ENCODE peak calls at places on chromosomes 11 and 22, in eight cellular contexts. One of them, this sample, is unnamed.

GRCh38 chr11:44709281-44709562 is 17.5 kb upstream of the TSPAN18 start:
- DNase-seq in spleen: peak; percentile 62
- DNase-seq in CD4-positive, alpha-beta memory T cell: no peak
- DNase-seq in cardiac muscle cell: peak; percentile 39
- DNase-seq in AG04450: no peak
- DNase-seq in H1: no peak
- DNase-seq in tibial artery: no peak
- DNase-seq in testis: no peak
- DNase-seq in this sample: no peak

GRCh38 chr11:83785942-83786341 is 499.8 kb upstream of the CCDC90B start:
- DNase-seq in testis: no peak
- DNase-seq in AG04450: no peak
- DNase-seq in tibial artery: no peak
- DNase-seq in cardiac muscle cell: no peak
- DNase-seq in spleen: no peak
- DNase-seq in CD4-positive, alpha-beta memory T cell: no peak
- DNase-seq in H1: no peak
- DNase-seq in this sample: no peak

GRCh38 chr11:86610559-86611341 is 61.7 kb downstream of the ME3 start:
- DNase-seq in cardiac muscle cell: no peak
- DNase-seq in H1: no peak
- DNase-seq in spleen: no peak
- DNase-seq in AG04450: no peak
- DNase-seq in tibial artery: no peak
- DNase-seq in CD4-positive, alpha-beta memory T cell: no peak
- DNase-seq in testis: no peak
- DNase-seq in this sample: no peak

GRCh38 chr11:112315861-112316739 is 55.4 kb upstream of the PLET1 start:
- DNase-seq in cardiac muscle cell: no peak
- DNase-seq in tibial artery: no peak
- DNase-seq in testis: no peak
- DNase-seq in H1: no peak
- DNase-seq in CD4-positive, alpha-beta memory T cell: no peak
- DNase-seq in AG04450: no peak
- DNase-seq in spleen: no peak
- DNase-seq in this sample: no peak

GRCh38 chr22:37193629-37194191 is 5.7 kb upstream of the C1QTNF6 start:
- DNase-seq in tibial artery: peak; percentile 12
- DNase-seq in spleen: no peak
- DNase-seq in testis: no peak
- DNase-seq in H1: no peak
- DNase-seq in CD4-positive, alpha-beta memory T cell: peak; percentile 41
- DNase-seq in AG04450: no peak
- DNase-seq in cardiac muscle cell: peak; percentile 58
- DNase-seq in this sample: no peak

GRCh38 chr11:9385288-9385902 is 943 bp downstream of the IPO7 start:
- DNase-seq in AG04450: no peak
- DNase-seq in testis: no peak
- DNase-seq in tibial artery: no peak
- DNase-seq in H1: no peak
- DNase-seq in spleen: no peak
- DNase-seq in CD4-positive, alpha-beta memory T cell: no peak
- DNase-seq in cardiac muscle cell: no peak
- DNase-seq in this sample: no peak

GRCh38 chr11:73139476-73140198 is 2.5 kb downstream of the FCHSD2 start:
- DNase-seq in AG04450: no peak
- DNase-seq in testis: no peak
- DNase-seq in CD4-positive, alpha-beta memory T cell: no peak
- DNase-seq in H1: no peak
- DNase-seq in spleen: no peak
- DNase-seq in cardiac muscle cell: peak; percentile 59
- DNase-seq in tibial artery: no peak
- DNase-seq in this sample: no peak

GRCh38 chr11:61854966-61855714 is 27.0 kb downstream of the FADS2 start:
- DNase-seq in spleen: peak; percentile 65
- DNase-seq in H1: no peak
- DNase-seq in tibial artery: no peak
- DNase-seq in AG04450: no peak
- DNase-seq in cardiac muscle cell: no peak
- DNase-seq in testis: peak; percentile 47
- DNase-seq in CD4-positive, alpha-beta memory T cell: no peak
- DNase-seq in this sample: no peak

GRCh38 chr11:64553554-64554201 is 37.3 kb upstream of the SLC22A12 start:
- DNase-seq in CD4-positive, alpha-beta memory T cell: peak; percentile 40
- DNase-seq in testis: peak; percentile 83
- DNase-seq in cardiac muscle cell: peak; percentile 70
- DNase-seq in H1: no peak
- DNase-seq in tibial artery: peak; percentile 57
- DNase-seq in spleen: peak; percentile 84
- DNase-seq in AG04450: no peak
- DNase-seq in this sample: peak; percentile 28

GRCh38 chr11:45879803-45880685 is 5.4 kb upstream of the MAPK8IP1 start:
- DNase-seq in CD4-positive, alpha-beta memory T cell: no peak
- DNase-seq in tibial artery: no peak
- DNase-seq in H1: no peak
- DNase-seq in cardiac muscle cell: no peak
- DNase-seq in testis: no peak
- DNase-seq in spleen: no peak
- DNase-seq in AG04450: no peak
- DNase-seq in this sample: no peak

GRCh38 chr11:66012371-66012945 is 650 bp downstream of the CST6 start:
- DNase-seq in H1: no peak
- DNase-seq in tibial artery: no peak
- DNase-seq in cardiac muscle cell: no peak
- DNase-seq in testis: no peak
- DNase-seq in AG04450: no peak
- DNase-seq in CD4-positive, alpha-beta memory T cell: no peak
- DNase-seq in spleen: no peak
- DNase-seq in this sample: no peak

GRCh38 chr11:43943931-43944751 is 1.7 kb downstream of the C11orf96 start:
- DNase-seq in H1: no peak
- DNase-seq in AG04450: no peak
- DNase-seq in tibial artery: no peak
- DNase-seq in testis: no peak
- DNase-seq in cardiac muscle cell: peak; percentile 27
- DNase-seq in CD4-positive, alpha-beta memory T cell: no peak
- DNase-seq in spleen: peak; percentile 76
- DNase-seq in this sample: no peak

GRCh38 chr11:26134053-26134452 is 197.9 kb upstream of the ANO3 start:
- DNase-seq in cardiac muscle cell: no peak
- DNase-seq in CD4-positive, alpha-beta memory T cell: no peak
- DNase-seq in tibial artery: no peak
- DNase-seq in testis: no peak
- DNase-seq in spleen: no peak
- DNase-seq in H1: no peak
- DNase-seq in AG04450: no peak
- DNase-seq in this sample: no peak

GRCh38 chr11:118872403-118872821 is 11.3 kb upstream of the CXCR5 start:
- DNase-seq in tibial artery: no peak
- DNase-seq in AG04450: no peak
- DNase-seq in spleen: peak; percentile 86
- DNase-seq in testis: peak; percentile 28
- DNase-seq in CD4-positive, alpha-beta memory T cell: peak; percentile 62
- DNase-seq in H1: no peak
- DNase-seq in cardiac muscle cell: no peak
- DNase-seq in this sample: no peak

GRCh38 chr11:118434553-118435232 is 1.6 kb upstream of the KMT2A start:
- DNase-seq in AG04450: no peak
- DNase-seq in cardiac muscle cell: peak; percentile 35
- DNase-seq in testis: peak; percentile 46
- DNase-seq in tibial artery: peak; percentile 35
- DNase-seq in H1: no peak
- DNase-seq in CD4-positive, alpha-beta memory T cell: peak; percentile 25
- DNase-seq in spleen: peak; percentile 82
- DNase-seq in this sample: peak; percentile 35

GRCh38 chr11:38582756-38583155 is 1984.7 kb upstream of the RAG2 start:
- DNase-seq in tibial artery: no peak
- DNase-seq in spleen: no peak
- DNase-seq in testis: no peak
- DNase-seq in CD4-positive, alpha-beta memory T cell: no peak
- DNase-seq in cardiac muscle cell: no peak
- DNase-seq in AG04450: no peak
- DNase-seq in H1: no peak
- DNase-seq in this sample: no peak

GRCh38 chr11:12512826-12513395 is 135.5 kb downstream of the PARVA start:
- DNase-seq in cardiac muscle cell: no peak
- DNase-seq in AG04450: no peak
- DNase-seq in H1: no peak
- DNase-seq in testis: no peak
- DNase-seq in spleen: no peak
- DNase-seq in CD4-positive, alpha-beta memory T cell: no peak
- DNase-seq in tibial artery: no peak
- DNase-seq in this sample: no peak

GRCh38 chr22:30969532-30970355 is 679 bp downstream of the TUG1 start:
- DNase-seq in tibial artery: peak; percentile 29
- DNase-seq in CD4-positive, alpha-beta memory T cell: no peak
- DNase-seq in spleen: no peak
- DNase-seq in testis: peak; percentile 38
- DNase-seq in AG04450: no peak
- DNase-seq in H1: no peak
- DNase-seq in cardiac muscle cell: peak; percentile 64
- DNase-seq in this sample: peak; percentile 47
- H3K9me3 ChIP-seq in tibial artery: peaks cover 5% of the 10 kb centered on the region
- H3K9me3 ChIP-seq in CD4-positive, alpha-beta memory T cell: peaks cover 31% of the 10 kb centered on the region
- H3K9me3 ChIP-seq in spleen: peaks cover 63% of the 10 kb centered on the region
- H3K9me3 ChIP-seq in testis: no peaks in the 10 kb centered on the region
- H3K9me3 ChIP-seq in AG04450: peaks cover 15% of the 10 kb centered on the region
- H3K9me3 ChIP-seq in H1: peaks cover 6% of the 10 kb centered on the region
- H3K9me3 ChIP-seq in cardiac muscle cell: no peaks in the 10 kb centered on the region
- H3K9me3 ChIP-seq in this sample: peaks cover 57% of the 10 kb centered on the region

GRCh38 chr11:31821235-31821764 is 10.2 kb upstream of the PAX6 start:
- DNase-seq in tibial artery: no peak
- DNase-seq in spleen: no peak
- DNase-seq in CD4-positive, alpha-beta memory T cell: no peak
- DNase-seq in cardiac muscle cell: no peak
- DNase-seq in AG04450: no peak
- DNase-seq in H1: no peak
- DNase-seq in testis: no peak
- DNase-seq in this sample: no peak

GRCh38 chr11:31820438-31820818 is 9.3 kb upstream of the PAX6 start:
- DNase-seq in testis: no peak
- DNase-seq in H1: no peak
- DNase-seq in cardiac muscle cell: no peak
- DNase-seq in spleen: no peak
- DNase-seq in AG04450: no peak
- DNase-seq in tibial artery: no peak
- DNase-seq in CD4-positive, alpha-beta memory T cell: no peak
- DNase-seq in this sample: no peak

GRCh38 chr11:31818874-31819331 is 7.8 kb upstream of the PAX6 start:
- DNase-seq in AG04450: no peak
- DNase-seq in spleen: peak; percentile 60
- DNase-seq in CD4-positive, alpha-beta memory T cell: no peak
- DNase-seq in testis: no peak
- DNase-seq in cardiac muscle cell: no peak
- DNase-seq in H1: no peak
- DNase-seq in tibial artery: no peak
- DNase-seq in this sample: no peak

GRCh38 chr11:31817621-31818493 is 6.7 kb upstream of the PAX6 start:
- DNase-seq in spleen: peak; percentile 68
- DNase-seq in cardiac muscle cell: no peak
- DNase-seq in AG04450: no peak
- DNase-seq in H1: no peak
- DNase-seq in testis: peak; percentile 57
- DNase-seq in CD4-positive, alpha-beta memory T cell: no peak
- DNase-seq in tibial artery: no peak
- DNase-seq in this sample: no peak

GRCh38 chr11:31819533-31820437 is 8.7 kb upstream of the PAX6 start:
- DNase-seq in H1: no peak
- DNase-seq in CD4-positive, alpha-beta memory T cell: no peak
- DNase-seq in AG04450: no peak
- DNase-seq in cardiac muscle cell: no peak
- DNase-seq in tibial artery: no peak
- DNase-seq in testis: no peak
- DNase-seq in spleen: no peak
- DNase-seq in this sample: no peak
- H3K4me3 ChIP-seq in H1: peak overlapping the region; percentile 43
- H3K4me3 ChIP-seq in CD4-positive, alpha-beta memory T cell: no peak overlapping the region
- H3K4me3 ChIP-seq in AG04450: no peak overlapping the region
- H3K4me3 ChIP-seq in cardiac muscle cell: no peak overlapping the region
- H3K4me3 ChIP-seq in tibial artery: no peak overlapping the region
- H3K4me3 ChIP-seq in testis: no peak overlapping the region
- H3K4me3 ChIP-seq in spleen: no peak overlapping the region
- H3K4me3 ChIP-seq in this sample: no peak overlapping the region

GRCh38 chr11:91591021-91591420 is 633.6 kb upstream of the FAT3 start:
- DNase-seq in spleen: no peak
- DNase-seq in H1: no peak
- DNase-seq in AG04450: no peak
- DNase-seq in CD4-positive, alpha-beta memory T cell: no peak
- DNase-seq in testis: no peak
- DNase-seq in cardiac muscle cell: no peak
- DNase-seq in tibial artery: no peak
- DNase-seq in this sample: no peak

GRCh38 chr11:91585035-91585801 is 639.4 kb upstream of the FAT3 start:
- DNase-seq in H1: no peak
- DNase-seq in spleen: no peak
- DNase-seq in CD4-positive, alpha-beta memory T cell: no peak
- DNase-seq in AG04450: no peak
- DNase-seq in tibial artery: no peak
- DNase-seq in testis: no peak
- DNase-seq in cardiac muscle cell: no peak
- DNase-seq in this sample: no peak

DNA sequence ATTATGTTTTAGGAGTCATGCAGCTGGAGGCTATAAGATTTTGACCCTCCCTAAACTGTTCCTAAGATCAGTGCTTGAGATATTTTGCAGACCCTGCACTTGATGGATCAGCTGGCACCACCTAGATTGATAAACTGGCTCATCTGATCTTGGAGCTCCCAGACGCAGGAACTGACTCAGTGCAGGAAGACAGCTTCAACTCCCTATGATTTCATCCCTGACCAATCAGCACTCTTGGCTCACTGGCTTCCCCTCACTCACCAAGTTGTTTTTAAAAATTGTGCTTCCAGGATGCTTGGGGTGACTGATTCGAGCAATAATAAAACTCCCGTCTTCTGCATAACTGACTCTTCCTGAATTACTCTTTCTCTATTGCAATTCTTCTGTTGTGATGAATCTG is 637.5 kb upstream of the FAT3 start:
- DNase-seq in H1: no peak
- DNase-seq in cardiac muscle cell: no peak
- DNase-seq in AG04450: no peak
- DNase-seq in CD4-positive, alpha-beta memory T cell: no peak
- DNase-seq in spleen: no peak
- DNase-seq in tibial artery: no peak
- DNase-seq in testis: no peak
- DNase-seq in this sample: no peak
- H3K9me3 ChIP-seq in H1: peaks cover 3% of the 10 kb centered on the region
- H3K9me3 ChIP-seq in cardiac muscle cell: no peaks in the 10 kb centered on the region
- H3K9me3 ChIP-seq in AG04450: no peaks in the 10 kb centered on the region
- H3K9me3 ChIP-seq in CD4-positive, alpha-beta memory T cell: no peaks in the 10 kb centered on the region
- H3K9me3 ChIP-seq in spleen: peaks cover 40% of the 10 kb centered on the region
- H3K9me3 ChIP-seq in tibial artery: peaks cover under 1% of the 10 kb centered on the region
- H3K9me3 ChIP-seq in testis: no peaks in the 10 kb centered on the region
- H3K9me3 ChIP-seq in this sample: no peaks in the 10 kb centered on the region

DNA sequence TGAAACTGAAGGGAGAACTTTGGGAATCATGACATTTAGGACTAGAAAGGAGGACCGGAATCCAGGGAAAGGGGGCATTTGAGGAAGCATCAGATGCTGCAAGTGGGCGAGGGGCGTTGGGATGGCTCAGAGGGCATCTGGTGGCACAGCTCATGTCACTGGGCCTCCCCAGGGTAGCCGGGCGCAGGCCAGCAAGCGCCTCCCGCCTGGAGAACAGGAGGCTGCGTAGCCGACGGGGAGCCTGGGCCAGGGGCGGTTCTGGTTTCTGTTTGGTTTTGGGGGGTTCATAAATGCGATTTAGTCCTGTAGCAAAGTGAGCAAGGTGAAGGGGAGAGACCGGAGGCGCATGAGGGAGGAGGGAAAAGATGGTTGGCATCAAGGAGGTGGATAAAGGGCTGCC is 443 bp upstream of the ST14 start:
- DNase-seq in tibial artery: no peak
- DNase-seq in spleen: no peak
- DNase-seq in H1: no peak
- DNase-seq in cardiac muscle cell: no peak
- DNase-seq in testis: no peak
- DNase-seq in CD4-positive, alpha-beta memory T cell: no peak
- DNase-seq in AG04450: no peak
- DNase-seq in this sample: no peak
- H3K4me3 ChIP-seq in tibial artery: no peak overlapping the region
- H3K4me3 ChIP-seq in spleen: no peak overlapping the region
- H3K4me3 ChIP-seq in H1: peak overlapping the region; percentile 47
- H3K4me3 ChIP-seq in cardiac muscle cell: peak overlapping the region; percentile 21
- H3K4me3 ChIP-seq in testis: peak overlapping the region; percentile 36
- H3K4me3 ChIP-seq in CD4-positive, alpha-beta memory T cell: no peak overlapping the region
- H3K4me3 ChIP-seq in AG04450: no peak overlapping the region
- H3K4me3 ChIP-seq in this sample: no peak overlapping the region

This sample was measured in MG63.